ENCODE peak calls at places on chromosomes 16 and 17, in eight cellular contexts. U is mesenchymal stem cell, J is H9, B is adipocyte, X is fibroblast of lung, H is DND-41, N is cardiac muscle cell, F is endodermal cell. Q is an unnamed sample.

GRCh38 chr16:87469186-87469585 is 23.6 kb downstream of the ZCCHC14 start:
- DNase-seq in U (no peak), J (no peak), B (no peak), X (no peak), H (no peak), N (no peak), F (no peak), Q (no peak)

GRCh38 chr17:75610103-75610984 is 22.7 kb downstream of the MYO15B start:
- DNase-seq in U (no peak), J (no peak), B (no peak), X (no peak), H (no peak), N (no peak), F (no peak), Q (no peak)

GRCh38 chr17:58172369-58173071 is 5.7 kb downstream of the OR4D2 start:
- DNase-seq in U (peak; percentile 10), J (peak; percentile 85), B (no peak), X (peak; percentile 19), H (peak; percentile 43), N (peak; percentile 15), F (peak; percentile 91), Q (peak; percentile 44)

GRCh38 chr17:4657678-4658077 is 16.2 kb upstream of the ALOX15 start:
- DNase-seq in U (no peak), J (no peak), B (no peak), X (no peak), H (no peak), N (no peak), F (no peak), Q (no peak)

GRCh38 chr16:4319454-4319853 is 3.6 kb downstream of the GLIS2 start:
- DNase-seq in U (no peak), J (no peak), B (peak; percentile 50), X (no peak), H (peak; percentile 58), N (no peak), F (no peak), Q (peak; percentile 22)

GRCh38 chr17:21039839-21040575 is 2.8 kb downstream of the USP22 start:
- DNase-seq in U (peak; percentile 54), J (no peak), B (peak; percentile 55), X (peak; percentile 48), H (peak; percentile 24), N (peak; percentile 59), F (no peak), Q (peak; percentile 28)

GRCh38 chr17:81727324-81728031 is 15.4 kb downstream of the SLC25A10 start:
- DNase-seq in U (no peak), J (no peak), B (no peak), X (no peak), H (no peak), N (no peak), F (peak; percentile 61), Q (no peak)

GRCh38 chr17:13204607-13205237 is 186.9 kb upstream of the ELAC2 start:
- DNase-seq in U (no peak), J (no peak), B (no peak), X (no peak), H (no peak), N (no peak), F (no peak), Q (no peak)

GRCh38 chr17:73952498-73953205 is 250.8 kb upstream of the RPL38 start:
- DNase-seq in U (no peak), J (peak; percentile 69), B (no peak), X (no peak), H (no peak), N (peak; percentile 75), F (peak; percentile 90), Q (peak; percentile 76)

GRCh38 chr16:57590654-57591085 is 37.8 kb upstream of the ADGRG1 start:
- DNase-seq in U (peak; percentile 91), J (no peak), B (peak; percentile 48), X (peak; percentile 46), H (no peak), N (no peak), F (no peak), Q (no peak)

GRCh38 chr17:60390223-60390622 is 1.7 kb downstream of the USP32 start:
- DNase-seq in U (peak; percentile 39), J (no peak), B (peak; percentile 82), X (peak; percentile 38), H (no peak), N (no peak), F (no peak), Q (no peak)

GRCh38 chr16:81165411-81166097 is 69.4 kb upstream of the GCSH start:
- DNase-seq in U (no peak), J (no peak), B (no peak), X (no peak), H (no peak), N (no peak), F (no peak), Q (no peak)

GRCh38 chr17:10029129-10029528 is 124.1 kb upstream of the RCVRN start:
- DNase-seq in U (no peak), J (no peak), B (no peak), X (no peak), H (no peak), N (no peak), F (no peak), Q (no peak)

GRCh38 chr17:30273373-30273772 is 18.4 kb downstream of the BLMH start:
- DNase-seq in U (no peak), J (no peak), B (peak; percentile 28), X (peak; percentile 20), H (no peak), N (no peak), F (no peak), Q (no peak)

GRCh38 chr16:68756250-68757051 is 19.4 kb downstream of the CDH1 start:
- DNase-seq in U (no peak), J (no peak), B (no peak), X (no peak), H (no peak), N (no peak), F (no peak), Q (peak; percentile 11)

GRCh38 chr17:2056221-2057129 is 1.6 kb downstream of the HIC1 start:
- DNase-seq in U (peak; percentile 78), J (peak; percentile 81), B (peak; percentile 59), X (peak; percentile 74), H (no peak), N (peak; percentile 51), F (peak; percentile 88), Q (peak; percentile 74)

GRCh38 chr17:2059125-2059836 is 4.4 kb downstream of the HIC1 start:
- DNase-seq in U (no peak), J (peak; percentile 64), B (no peak), X (no peak), H (no peak), N (no peak), F (no peak), Q (no peak)

GRCh38 chr17:2058521-2059124 is 3.7 kb downstream of the HIC1 start:
- DNase-seq in U (peak; percentile 48), J (peak; percentile 91), B (no peak), X (peak; percentile 81), H (no peak), N (peak; percentile 55), F (peak; percentile 96), Q (peak; percentile 79)

GRCh38 chr17:2057130-2057713 is 2.3 kb downstream of the HIC1 start:
- DNase-seq in U (peak; percentile 38), J (no peak), B (no peak), X (peak; percentile 35), H (no peak), N (peak; percentile 46), F (peak; percentile 80), Q (no peak)

GRCh38 chr17:2057714-2058520 is 3.0 kb downstream of the HIC1 start:
- DNase-seq in U (peak; percentile 30), J (peak; percentile 69), B (no peak), X (peak; percentile 51), H (no peak), N (no peak), F (peak; percentile 82), Q (no peak)
- H3K4me1 ChIP-seq in U (peaks cover 43% of the 10 kb centered on the region), J (peaks cover 2% of the 10 kb centered on the region), B (peaks cover 36% of the 10 kb centered on the region), X (peaks cover 35% of the 10 kb centered on the region), H (peaks cover 33% of the 10 kb centered on the region), N (peaks cover 11% of the 10 kb centered on the region), F (no peaks in the 10 kb centered on the region), Q (peaks cover 46% of the 10 kb centered on the region)

DNA sequence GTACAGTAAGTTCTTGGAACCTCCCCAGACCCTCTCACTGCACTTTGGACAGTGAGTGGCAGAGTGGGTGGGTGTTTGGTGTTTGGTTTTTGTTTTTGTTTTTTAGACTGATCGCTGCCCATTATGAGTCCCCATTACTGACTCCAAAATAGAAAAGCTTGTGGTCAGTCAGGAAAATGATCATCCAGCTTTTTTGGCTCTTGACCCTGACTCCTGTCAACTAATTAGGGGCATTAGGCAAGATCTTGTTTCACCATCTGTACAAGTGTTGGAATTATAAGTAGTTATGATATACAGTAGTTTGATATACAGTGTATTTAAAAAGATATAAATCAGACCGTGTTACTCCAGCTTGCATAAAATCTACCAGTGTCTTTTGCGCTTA is 6.3 kb downstream of the LYRM1 start:
- DNase-seq in U (no peak), J (no peak), B (no peak), X (peak; percentile 70), H (no peak), N (no peak), F (no peak), Q (no peak)
- H3K4me1 ChIP-seq in U (peaks cover 10% of the 10 kb centered on the region), J (no peaks in the 10 kb centered on the region), B (peaks cover 89% of the 10 kb centered on the region), X (peaks cover 59% of the 10 kb centered on the region), H (peaks cover 32% of the 10 kb centered on the region), N (peaks cover 14% of the 10 kb centered on the region), F (no peaks in the 10 kb centered on the region), Q (peaks cover 20% of the 10 kb centered on the region)

GRCh38 chr16:13999071-13999894 is 71.8 kb upstream of the MRTFB start:
- DNase-seq in U (no peak), J (no peak), B (no peak), X (no peak), H (no peak), N (no peak), F (no peak), Q (no peak)
- H3K4me1 ChIP-seq in U (peaks cover 10% of the 10 kb centered on the region), J (no peaks in the 10 kb centered on the region), B (peaks cover 14% of the 10 kb centered on the region), X (peaks cover 3% of the 10 kb centered on the region), H (no peaks in the 10 kb centered on the region), N (peaks cover 38% of the 10 kb centered on the region), F (no peaks in the 10 kb centered on the region), Q (no peaks in the 10 kb centered on the region)

GRCh38 chr17:79487149-79487548 is 123.7 kb downstream of the RBFOX3 start:
- DNase-seq in U (no peak), J (no peak), B (no peak), X (no peak), H (no peak), N (no peak), F (no peak), Q (no peak)

GRCh38 chr17:79485399-79485985 is 125.4 kb downstream of the RBFOX3 start:
- DNase-seq in U (no peak), J (no peak), B (no peak), X (no peak), H (no peak), N (no peak), F (no peak), Q (no peak)

GRCh38 chr17:79484600-79485398 is 126.1 kb downstream of the RBFOX3 start:
- DNase-seq in U (no peak), J (no peak), B (no peak), X (no peak), H (no peak), N (no peak), F (no peak), Q (no peak)

GRCh38 chr17:79483842-79484241 is 127.0 kb downstream of the RBFOX3 start:
- DNase-seq in U (no peak), J (no peak), B (no peak), X (no peak), H (no peak), N (no peak), F (no peak), Q (no peak)

GRCh38 chr17:79485991-79486390 is 124.9 kb downstream of the RBFOX3 start:
- DNase-seq in U (no peak), J (peak; percentile 59), B (no peak), X (no peak), H (no peak), N (no peak), F (no peak), Q (no peak)
- H3K4me1 ChIP-seq in U (no peaks in the 10 kb centered on the region), J (no peaks in the 10 kb centered on the region), B (no peaks in the 10 kb centered on the region), X (no peaks in the 10 kb centered on the region), H (no peaks in the 10 kb centered on the region), N (no peaks in the 10 kb centered on the region), F (no peaks in the 10 kb centered on the region), Q (no peaks in the 10 kb centered on the region)

Q was measured in CD8-positive, alpha-beta T cell.